ENCODE peak calls at places on chromosome X, in four cellular contexts. Y is NCI-H1092, S is neural crest cell, J is NCI-H748 treated with DMSO at 0.1 percent for 48 hours. B is an unnamed sample.

GRCh38 chrX:136034622-136035021 is 49.4 kb downstream of the SLC9A6 start:
- DNase-seq in S (no peak), J (no peak), Y (no peak), B (no peak)

GRCh38 chrX:139559383-139560042 is 29.0 kb downstream of the F9 start:
- DNase-seq in Y (peak), S (peak), J (peak), B (peak)

GRCh38 chrX:40694833-40695232 is 40.5 kb downstream of the MED14 start:
- DNase-seq in Y (no peak), J (no peak), S (no peak), B (no peak)

GRCh38 chrX:122188751-122189150 is 995.3 kb upstream of the GRIA3 start:
- DNase-seq in S (no peak), J (no peak), Y (no peak), B (no peak)

GRCh38 chrX:69372435-69372834 is 131.7 kb upstream of the NALF2 start:
- DNase-seq in S (no peak), Y (no peak), J (no peak), B (no peak)

GRCh38 chrX:40304115-40304514 is 206.4 kb upstream of the BCOR start:
- DNase-seq in J (no peak), S (no peak), Y (no peak), B (no peak)

GRCh38 chrX:66731398-66731797 is 92.5 kb upstream of the EDA2R start:
- DNase-seq in J (peak), Y (no peak), S (no peak), B (peak)

GRCh38 chrX:103554687-103555417 is 30.5 kb upstream of the TCEAL4 start:
- DNase-seq in J (no peak), Y (no peak), S (peak), B (peak)

B was measured in RPMI8226.